ENCODE peak calls at places on chromosomes 13 and 19, in five cellular contexts. N, T, V, W and R are unnamed samples.

GRCh38 chr19:57465680-57466381 is 8.9 kb upstream of the VN1R1 start:
- DNase-seq in N (no peak), T (no peak), V (no peak), W (no peak), R (peak)

GRCh38 chr19:33698576-33699435 is 77.1 kb downstream of the CHST8 start:
- DNase-seq in N (no peak), T (no peak), V (no peak), W (no peak), R (no peak)

GRCh38 chr19:7297742-7298141 is 3.5 kb upstream of the INSR start:
- DNase-seq in N (no peak), T (no peak), V (no peak), W (no peak), R (no peak)

GRCh38 chr19:1016647-1017114 is 4.2 kb downstream of the TMEM259 start:
- DNase-seq in N (no peak), T (no peak), V (no peak), W (no peak), R (no peak)

GRCh38 chr13:22915442-22916082 is 265.2 kb upstream of the SGCG start:
- DNase-seq in N (no peak), T (no peak), V (peak), W (no peak), R (peak)

GRCh38 chr13:46961719-46962118 is 64.9 kb upstream of the HTR2A start:
- DNase-seq in N (no peak), T (no peak), V (no peak), W (no peak), R (no peak)

GRCh38 chr19:43570174-43570791 is 5.0 kb downstream of the XRCC1 start:
- DNase-seq in N (no peak), T (no peak), V (no peak), W (no peak), R (no peak)

GRCh38 chr19:5676711-5677110 is 3.6 kb downstream of the MICOS13 start:
- DNase-seq in N (no peak), T (no peak), V (no peak), W (no peak), R (no peak)

GRCh38 chr19:13764101-13764807 is at the start of gene MRI1:
- DNase-seq in N (peak), T (peak), V (peak), W (no peak), R (peak)

GRCh38 chr13:59823495-59823894 is 340.2 kb downstream of the DIAPH3 start:
- DNase-seq in N (no peak), T (no peak), V (peak), W (no peak), R (no peak)

GRCh38 chr19:58268344-58268743 is 10.4 kb upstream of the ZNF8 start:
- DNase-seq in N (no peak), T (no peak), V (no peak), W (no peak), R (no peak)

GRCh38 chr13:109389892-109390345 is 396.5 kb downstream of the IRS2 start:
- DNase-seq in N (no peak), T (no peak), V (no peak), W (no peak), R (no peak)

GRCh38 chr19:47652285-47652684 is 43.4 kb downstream of the BICRA start:
- DNase-seq in N (no peak), T (no peak), V (no peak), W (no peak), R (no peak)

GRCh38 chr19:19468424-19469050 is 46.8 kb downstream of the TSSK6 start:
- DNase-seq in N (no peak), T (no peak), V (no peak), W (no peak), R (no peak)

GRCh38 chr19:50434525-50434924 is 1.8 kb downstream of the MYBPC2 start:
- DNase-seq in N (no peak), T (no peak), V (no peak), W (no peak), R (no peak)

GRCh38 chr19:53883231-53883661 is 1.2 kb downstream of the PRKCG start:
- DNase-seq in N (no peak), T (no peak), V (no peak), W (no peak), R (no peak)

GRCh38 chr19:19276386-19276785 is 3.3 kb upstream of the TM6SF2 start:
- DNase-seq in N (no peak), T (no peak), V (no peak), W (peak), R (no peak)

GRCh38 chr19:28596561-28597071 is 616.3 kb downstream of the UQCRFS1 start:
- DNase-seq in N (no peak), T (no peak), V (no peak), W (no peak), R (no peak)

GRCh38 chr13:82467626-82468025 is 1414.6 kb downstream of the SLITRK1 start:
- DNase-seq in N (no peak), T (no peak), V (no peak), W (no peak), R (no peak)

GRCh38 chr13:30739646-30740642 is 4.6 kb downstream of the ALOX5AP start:
- DNase-seq in N (peak), T (peak), V (no peak), W (peak), R (no peak)

GRCh38 chr19:17779281-17779930 is 15.5 kb upstream of the B3GNT3 start:
- DNase-seq in N (no peak), T (no peak), V (peak), W (no peak), R (peak)

GRCh38 chr13:35703061-35703460 is 226.6 kb upstream of the MAB21L1 start:
- DNase-seq in N (no peak), T (no peak), V (no peak), W (no peak), R (no peak)

GRCh38 chr13:111216166-111216960 is 101.3 kb downstream of the ARHGEF7 start:
- DNase-seq in N (no peak), T (no peak), V (no peak), W (no peak), R (peak)

GRCh38 chr13:41458939-41459753 is 1.8 kb downstream of the RGCC start:
- DNase-seq in N (peak), T (peak), V (peak), W (no peak), R (peak)

GRCh38 chr19:55648657-55649578 is 906 bp downstream of the CCDC106 start:
- DNase-seq in N (no peak), T (no peak), V (no peak), W (no peak), R (no peak)

GRCh38 chr19:36140289-36141038 is 598 bp downstream of the CAPNS1 start:
- DNase-seq in N (peak), T (no peak), V (peak), W (no peak), R (peak)

GRCh38 chr13:65892859-65893258 is 1337.3 kb downstream of the PCDH9 start:
- DNase-seq in N (no peak), T (no peak), V (no peak), W (no peak), R (no peak)

GRCh38 chr13:26325876-26326275 is 71.9 kb downstream of the CDK8 start:
- DNase-seq in N (no peak), T (no peak), V (no peak), W (no peak), R (no peak)

GRCh38 chr19:16319466-16319865 is 5.2 kb upstream of the KLF2 start:
- DNase-seq in N (no peak), T (no peak), V (no peak), W (no peak), R (no peak)

GRCh38 chr19:48989701-48990291 is 3.3 kb downstream of the GYS1 start:
- DNase-seq in N (no peak), T (no peak), V (peak), W (no peak), R (peak)

GRCh38 chr13:66855110-66855509 is 375.0 kb downstream of the PCDH9 start:
- DNase-seq in N (no peak), T (no peak), V (no peak), W (no peak), R (no peak)

GRCh38 chr13:59038824-59039223 is 1124.9 kb downstream of the DIAPH3 start:
- DNase-seq in N (no peak), T (no peak), V (peak), W (no peak), R (no peak)

GRCh38 chr13:41589434-41589833 is 132.1 kb downstream of the RGCC start:
- DNase-seq in N (no peak), T (no peak), V (no peak), W (no peak), R (no peak)

GRCh38 chr13:33842207-33842606 is 24.3 kb downstream of the RFC3 start:
- DNase-seq in N (no peak), T (no peak), V (no peak), W (no peak), R (no peak)

GRCh38 chr13:67080351-67080750 is 149.8 kb downstream of the PCDH9 start:
- DNase-seq in N (no peak), T (no peak), V (no peak), W (no peak), R (no peak)

GRCh38 chr13:43272866-43273265 is 249.5 kb downstream of the DNAJC15 start:
- DNase-seq in N (no peak), T (no peak), V (no peak), W (no peak), R (no peak)

GRCh38 chr19:48558018-48558684 is 6.2 kb downstream of the SULT2B1 start:
- DNase-seq in N (no peak), T (no peak), V (no peak), W (no peak), R (peak)